ENCODE peak calls at places on chromosome 20, in ten cellular contexts. P is neural crest cell; F is amygdala; D is CD8-positive, alpha-beta memory T cell; L is astrocyte of the spinal cord; Y is ureter; B is amniotic stem cell; M is T-helper 17 cell; K is endothelial cell; S is brain microvascular endothelial cell. A is an unnamed sample.

GRCh38 chr20:59144179-59144830 is 19.3 kb upstream of the ZNF831 start:
- DNase-seq in P (no peak), F (no peak), D (peak; percentile 45), L (no peak), Y (no peak), B (no peak), M (no peak), K (no peak), S (no peak), A (peak; percentile 33)

GRCh38 chr20:24969203-24970029 is 20.3 kb downstream of the CST7 start:
- DNase-seq in P (no peak), F (no peak), D (no peak), L (no peak), Y (peak; percentile 30), B (no peak), M (no peak), K (no peak), S (no peak), A (no peak)

GRCh38 chr20:62296724-62297448 is 5.9 kb upstream of the ADRM1 start:
- DNase-seq in P (no peak), F (no peak), D (no peak), L (no peak), Y (no peak), B (no peak), M (no peak), K (no peak), S (no peak), A (no peak)

GRCh38 chr20:58684291-58684690 is 8.3 kb upstream of the NPEPL1 start:
- DNase-seq in P (no peak), F (no peak), D (no peak), L (no peak), Y (no peak), B (no peak), M (no peak), K (no peak), S (no peak), A (no peak)

GRCh38 chr20:58749098-58749766 is 56.6 kb downstream of the NPEPL1 start:
- DNase-seq in P (no peak), F (no peak), D (no peak), L (no peak), Y (no peak), B (no peak), M (no peak), K (no peak), S (no peak), A (no peak)

GRCh38 chr20:1975251-1975650 is 18.6 kb downstream of the PDYN start:
- DNase-seq in P (no peak), F (no peak), D (no peak), L (no peak), Y (no peak), B (no peak), M (no peak), K (no peak), S (no peak), A (no peak)

GRCh38 chr20:18288748-18289705 is 700 bp downstream of the ZNF133 start:
- DNase-seq in P (no peak), F (no peak), D (no peak), L (peak; percentile 24), Y (no peak), B (no peak), M (no peak), K (no peak), S (peak; percentile 17), A (peak; percentile 20)

GRCh38 chr20:2750343-2751251 is 49.8 kb downstream of the CPXM1 start:
- DNase-seq in P (no peak), F (no peak), D (no peak), L (no peak), Y (peak; percentile 68), B (no peak), M (no peak), K (no peak), S (peak; percentile 12), A (no peak)

GRCh38 chr20:53227523-53227922 is 255.4 kb downstream of the TSHZ2 start:
- DNase-seq in P (no peak), F (no peak), D (no peak), L (no peak), Y (no peak), B (no peak), M (no peak), K (no peak), S (no peak), A (no peak)

GRCh38 chr20:38222231-38222922 is 38.2 kb downstream of the KIAA1755 start:
- DNase-seq in P (peak; percentile 85), F (no peak), D (peak; percentile 15), L (peak; percentile 49), Y (peak; percentile 60), B (peak; percentile 53), M (peak; percentile 51), K (peak; percentile 82), S (peak; percentile 69), A (peak; percentile 93)

GRCh38 chr20:12699374-12700228 is 309.2 kb upstream of the SPTLC3 start:
- DNase-seq in P (no peak), F (no peak), D (no peak), L (no peak), Y (peak; percentile 44), B (no peak), M (no peak), K (no peak), S (no peak), A (no peak)

GRCh38 chr20:18632196-18632789 is 44.4 kb downstream of the DTD1 start:
- DNase-seq in P (peak; percentile 77), F (peak; percentile 45), D (peak; percentile 13), L (peak; percentile 72), Y (peak; percentile 66), B (peak; percentile 56), M (peak; percentile 28), K (peak; percentile 80), S (peak; percentile 60), A (peak; percentile 74)

GRCh38 chr20:56328861-56329260 is 29.9 kb upstream of the FAM210B start:
- DNase-seq in P (peak; percentile 30), F (no peak), D (no peak), L (no peak), Y (no peak), B (no peak), M (no peak), K (no peak), S (peak; percentile 29), A (peak; percentile 74)

GRCh38 chr20:57594092-57594911 is 25.9 kb downstream of the ZBP1 start:
- DNase-seq in P (peak; percentile 76), F (no peak), D (peak; percentile 22), L (peak; percentile 7), Y (no peak), B (no peak), M (peak; percentile 53), K (peak; percentile 68), S (no peak), A (peak; percentile 70)

GRCh38 chr20:57693002-57693582 is 16.7 kb downstream of the PMEPA1 start:
- DNase-seq in P (no peak), F (no peak), D (no peak), L (peak; percentile 61), Y (no peak), B (no peak), M (no peak), K (no peak), S (no peak), A (no peak)

A was measured in SJCRH30.